ENCODE peak calls at places on chromosomes 1 and 21, in nine cellular contexts. One of them, this sample, is unnamed.

GRCh38 chr1:112026018-112026417 is 36.5 kb upstream of the KCND3 start:
- DNase-seq in ovary: no peak
- DNase-seq in K562: no peak
- DNase-seq in uterus: no peak
- DNase-seq in transverse colon: no peak
- DNase-seq in lower leg skin: no peak
- DNase-seq in GM12891: no peak
- DNase-seq in GM12892: no peak
- DNase-seq in sigmoid colon: no peak
- DNase-seq in this sample: no peak

GRCh38 chr21:46128983-46129571 is 26.3 kb downstream of the FTCD start:
- DNase-seq in ovary: peak; percentile 60
- DNase-seq in K562: no peak
- DNase-seq in uterus: no peak
- DNase-seq in transverse colon: no peak
- DNase-seq in lower leg skin: peak; percentile 84
- DNase-seq in GM12891: no peak
- DNase-seq in GM12892: no peak
- DNase-seq in sigmoid colon: peak; percentile 70
- DNase-seq in this sample: no peak

GRCh38 chr21:46604329-46604974 is 430 bp downstream of the S100B start:
- DNase-seq in ovary: no peak
- DNase-seq in K562: no peak
- DNase-seq in uterus: no peak
- DNase-seq in transverse colon: no peak
- DNase-seq in lower leg skin: no peak
- DNase-seq in GM12891: no peak
- DNase-seq in GM12892: no peak
- DNase-seq in sigmoid colon: no peak
- DNase-seq in this sample: no peak

GRCh38 chr1:156591432-156592157 is at the start of gene NAXE:
- DNase-seq in ovary: peak; percentile 82
- DNase-seq in K562: peak; percentile 93
- DNase-seq in uterus: peak; percentile 55
- DNase-seq in transverse colon: peak; percentile 82
- DNase-seq in lower leg skin: peak; percentile 94
- DNase-seq in GM12891: peak; percentile 76
- DNase-seq in GM12892: peak; percentile 84
- DNase-seq in sigmoid colon: peak; percentile 88
- DNase-seq in this sample: peak; percentile 91

GRCh38 chr1:43015269-43015668 is 56.6 kb upstream of the SLC2A1 start:
- DNase-seq in ovary: no peak
- DNase-seq in K562: no peak
- DNase-seq in uterus: no peak
- DNase-seq in transverse colon: no peak
- DNase-seq in lower leg skin: no peak
- DNase-seq in GM12891: no peak
- DNase-seq in GM12892: no peak
- DNase-seq in sigmoid colon: no peak
- DNase-seq in this sample: no peak

GRCh38 chr1:54695221-54695620 is 20.4 kb upstream of the TTC4 start:
- DNase-seq in ovary: no peak
- DNase-seq in K562: no peak
- DNase-seq in uterus: no peak
- DNase-seq in transverse colon: no peak
- DNase-seq in lower leg skin: no peak
- DNase-seq in GM12891: no peak
- DNase-seq in GM12892: no peak
- DNase-seq in sigmoid colon: no peak
- DNase-seq in this sample: no peak

GRCh38 chr1:159510223-159510530 is 25.6 kb downstream of the OR10J5 start:
- DNase-seq in ovary: no peak
- DNase-seq in K562: no peak
- DNase-seq in uterus: no peak
- DNase-seq in transverse colon: no peak
- DNase-seq in lower leg skin: no peak
- DNase-seq in GM12891: no peak
- DNase-seq in GM12892: no peak
- DNase-seq in sigmoid colon: no peak
- DNase-seq in this sample: no peak

GRCh38 chr1:116760996-116761665 is 6.9 kb downstream of the CD2 start:
- DNase-seq in ovary: no peak
- DNase-seq in K562: no peak
- DNase-seq in uterus: no peak
- DNase-seq in transverse colon: no peak
- DNase-seq in lower leg skin: no peak
- DNase-seq in GM12891: no peak
- DNase-seq in GM12892: no peak
- DNase-seq in sigmoid colon: no peak
- DNase-seq in this sample: no peak

GRCh38 chr21:40681164-40681859 is 165.6 kb downstream of the DSCAM start:
- DNase-seq in ovary: no peak
- DNase-seq in K562: no peak
- DNase-seq in uterus: no peak
- DNase-seq in transverse colon: no peak
- DNase-seq in lower leg skin: no peak
- DNase-seq in GM12891: no peak
- DNase-seq in GM12892: no peak
- DNase-seq in sigmoid colon: no peak
- DNase-seq in this sample: no peak

GRCh38 chr1:119091618-119092017 is 48.8 kb downstream of the WARS2 start:
- DNase-seq in ovary: no peak
- DNase-seq in K562: no peak
- DNase-seq in uterus: no peak
- DNase-seq in transverse colon: no peak
- DNase-seq in lower leg skin: no peak
- DNase-seq in GM12891: no peak
- DNase-seq in GM12892: no peak
- DNase-seq in sigmoid colon: no peak
- DNase-seq in this sample: no peak

GRCh38 chr1:91511386-91511785 is 10.7 kb downstream of the CDC7 start:
- DNase-seq in ovary: no peak
- DNase-seq in K562: peak; percentile 33
- DNase-seq in uterus: no peak
- DNase-seq in transverse colon: no peak
- DNase-seq in lower leg skin: no peak
- DNase-seq in GM12891: no peak
- DNase-seq in GM12892: no peak
- DNase-seq in sigmoid colon: no peak
- DNase-seq in this sample: no peak

GRCh38 chr1:68024635-68025338 is 25.6 kb downstream of the DIRAS3 start:
- DNase-seq in ovary: no peak
- DNase-seq in K562: no peak
- DNase-seq in uterus: no peak
- DNase-seq in transverse colon: no peak
- DNase-seq in lower leg skin: no peak
- DNase-seq in GM12891: no peak
- DNase-seq in GM12892: no peak
- DNase-seq in sigmoid colon: no peak
- DNase-seq in this sample: no peak

GRCh38 chr1:15027515-15027948 is 126.0 kb upstream of the TMEM51 start:
- DNase-seq in ovary: peak; percentile 84
- DNase-seq in K562: peak; percentile 81
- DNase-seq in uterus: peak; percentile 60
- DNase-seq in transverse colon: peak; percentile 78
- DNase-seq in lower leg skin: peak; percentile 96
- DNase-seq in GM12891: peak; percentile 50
- DNase-seq in GM12892: peak; percentile 48
- DNase-seq in sigmoid colon: peak; percentile 84
- DNase-seq in this sample: peak; percentile 57

DNA sequence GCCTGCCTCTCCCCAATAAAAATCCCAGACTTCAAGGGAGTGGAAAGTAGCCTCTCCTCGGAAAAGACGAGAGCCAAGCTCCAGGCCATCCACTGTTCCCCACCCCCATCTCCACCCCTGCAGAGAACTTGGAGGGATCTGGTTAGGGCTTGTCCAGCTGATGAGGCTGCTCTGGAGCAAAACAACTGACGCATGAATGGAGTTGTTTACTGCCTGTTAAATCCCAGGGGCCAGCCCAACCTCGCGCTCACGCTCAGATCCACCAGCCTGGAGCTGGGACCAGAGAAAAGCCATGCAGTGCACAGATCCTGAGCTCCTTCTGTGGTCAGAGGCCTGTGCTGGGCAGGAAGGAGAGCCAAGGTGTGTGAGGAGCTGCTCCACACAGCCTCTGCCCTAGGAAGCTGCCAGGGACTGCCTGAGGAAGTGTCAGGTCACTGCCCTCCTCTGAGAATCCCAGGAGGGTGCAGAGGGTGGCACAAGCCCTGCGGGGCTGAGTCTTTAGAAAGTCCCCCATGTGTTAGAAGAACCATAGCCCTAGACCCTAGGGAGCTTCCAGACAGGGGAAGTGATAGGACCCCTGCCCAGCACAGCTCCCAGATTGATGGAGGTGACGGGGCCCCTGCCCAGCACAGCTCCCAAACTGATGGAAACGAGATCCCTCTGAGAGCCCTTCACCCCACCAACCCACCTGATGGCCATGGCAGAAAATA is 109.0 kb upstream of the IPO9 start:
- DNase-seq in ovary: peak; percentile 81
- DNase-seq in K562: no peak
- DNase-seq in uterus: peak; percentile 91
- DNase-seq in transverse colon: peak; percentile 56
- DNase-seq in lower leg skin: peak; percentile 94
- DNase-seq in GM12891: no peak
- DNase-seq in GM12892: no peak
- DNase-seq in sigmoid colon: peak; percentile 96
- DNase-seq in this sample: no peak
- TF ChIP-seq POLR2A in ovary: peak; percentile 49
- TF ChIP-seq POLR2A in K562: no peak
- TF ChIP-seq POLR2A in uterus: peak; percentile 34
- TF ChIP-seq POLR2A in transverse colon: no peak
- TF ChIP-seq POLR2A in lower leg skin: no peak
- TF ChIP-seq POLR2A in GM12891: no peak
- TF ChIP-seq POLR2A in GM12892: no peak
- TF ChIP-seq POLR2A in sigmoid colon: no peak
- TF ChIP-seq POLR2A in this sample: no peak

GRCh38 chr1:151944110-151944858 is 35.0 kb upstream of the THEM4 start:
- DNase-seq in ovary: no peak
- DNase-seq in K562: peak; percentile 17
- DNase-seq in uterus: no peak
- DNase-seq in transverse colon: no peak
- DNase-seq in lower leg skin: no peak
- DNase-seq in GM12891: no peak
- DNase-seq in GM12892: no peak
- DNase-seq in sigmoid colon: no peak
- DNase-seq in this sample: no peak

GRCh38 chr1:151945725-151946365 is 36.5 kb upstream of the THEM4 start:
- DNase-seq in ovary: peak; percentile 76
- DNase-seq in K562: peak; percentile 78
- DNase-seq in uterus: peak; percentile 85
- DNase-seq in transverse colon: peak; percentile 89
- DNase-seq in lower leg skin: peak; percentile 98
- DNase-seq in GM12891: no peak
- DNase-seq in GM12892: no peak
- DNase-seq in sigmoid colon: peak; percentile 95
- DNase-seq in this sample: peak; percentile 67

GRCh38 chr1:151944859-151945575 is 35.7 kb upstream of the THEM4 start:
- DNase-seq in ovary: no peak
- DNase-seq in K562: no peak
- DNase-seq in uterus: no peak
- DNase-seq in transverse colon: no peak
- DNase-seq in lower leg skin: no peak
- DNase-seq in GM12891: no peak
- DNase-seq in GM12892: no peak
- DNase-seq in sigmoid colon: no peak
- DNase-seq in this sample: no peak

GRCh38 chr1:151943591-151943990 is 34.3 kb upstream of the THEM4 start:
- DNase-seq in ovary: no peak
- DNase-seq in K562: no peak
- DNase-seq in uterus: no peak
- DNase-seq in transverse colon: no peak
- DNase-seq in lower leg skin: no peak
- DNase-seq in GM12891: no peak
- DNase-seq in GM12892: no peak
- DNase-seq in sigmoid colon: no peak
- DNase-seq in this sample: no peak

DNA sequence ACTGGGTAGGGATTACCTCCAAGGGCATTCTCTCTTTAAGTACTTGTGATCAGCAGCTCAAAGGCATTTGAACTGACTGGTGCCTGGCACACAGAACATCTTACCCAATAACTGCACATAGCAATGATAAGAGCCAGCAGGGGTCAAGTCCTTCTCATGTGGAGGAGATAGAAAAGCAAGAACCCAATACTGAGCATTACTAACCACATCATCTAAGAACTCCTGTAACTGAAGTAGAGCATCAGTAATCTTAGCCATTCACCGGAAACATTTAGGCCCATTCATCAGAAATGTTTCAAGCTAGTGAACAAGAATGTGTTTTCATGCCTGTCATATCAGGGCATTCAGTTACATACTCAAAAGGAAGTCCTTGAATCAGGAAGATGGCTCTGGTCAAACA is 33.6 kb upstream of the THEM4 start:
- DNase-seq in ovary: no peak
- DNase-seq in K562: no peak
- DNase-seq in uterus: no peak
- DNase-seq in transverse colon: no peak
- DNase-seq in lower leg skin: no peak
- DNase-seq in GM12891: no peak
- DNase-seq in GM12892: no peak
- DNase-seq in sigmoid colon: no peak
- DNase-seq in this sample: no peak
- TF ChIP-seq POLR2A in ovary: no peak
- TF ChIP-seq POLR2A in K562: no peak
- TF ChIP-seq POLR2A in uterus: no peak
- TF ChIP-seq POLR2A in transverse colon: no peak
- TF ChIP-seq POLR2A in lower leg skin: no peak
- TF ChIP-seq POLR2A in GM12891: no peak
- TF ChIP-seq POLR2A in GM12892: no peak
- TF ChIP-seq POLR2A in sigmoid colon: no peak
- TF ChIP-seq POLR2A in this sample: no peak

DNA sequence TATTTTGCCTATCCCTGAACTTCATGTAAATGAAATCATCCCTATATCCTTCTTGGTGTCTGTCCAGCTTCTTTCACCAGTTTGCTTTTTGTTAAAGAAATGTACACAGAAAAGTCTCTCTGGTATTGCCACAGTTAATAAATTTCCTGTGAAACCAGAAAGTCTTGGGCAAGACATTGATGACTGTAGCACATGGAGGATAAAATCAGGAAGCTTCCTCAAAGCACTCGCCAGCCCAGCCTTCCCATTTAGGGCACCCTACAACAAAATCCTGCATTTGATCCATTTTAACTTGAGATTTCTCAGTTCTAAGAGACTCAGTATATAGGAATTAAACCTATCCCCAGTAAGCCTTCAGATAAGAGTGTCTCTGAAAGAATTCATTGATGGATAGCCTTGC is 153.3 kb downstream of the GRIK1 start:
- DNase-seq in ovary: no peak
- DNase-seq in K562: no peak
- DNase-seq in uterus: no peak
- DNase-seq in transverse colon: no peak
- DNase-seq in lower leg skin: no peak
- DNase-seq in GM12891: no peak
- DNase-seq in GM12892: no peak
- DNase-seq in sigmoid colon: no peak
- DNase-seq in this sample: no peak
- TF ChIP-seq POLR2A in ovary: no peak
- TF ChIP-seq POLR2A in K562: no peak
- TF ChIP-seq POLR2A in uterus: no peak
- TF ChIP-seq POLR2A in transverse colon: no peak
- TF ChIP-seq POLR2A in lower leg skin: no peak
- TF ChIP-seq POLR2A in GM12891: no peak
- TF ChIP-seq POLR2A in GM12892: no peak
- TF ChIP-seq POLR2A in sigmoid colon: no peak
- TF ChIP-seq POLR2A in this sample: no peak

GRCh38 chr1:217630711-217631591 is at the start of the genes GPATCH2 and SPATA17:
- DNase-seq in ovary: peak; percentile 82
- DNase-seq in K562: peak; percentile 22
- DNase-seq in uterus: peak; percentile 68
- DNase-seq in transverse colon: peak; percentile 81
- DNase-seq in lower leg skin: peak; percentile 94
- DNase-seq in GM12891: peak; percentile 48
- DNase-seq in GM12892: peak; percentile 55
- DNase-seq in sigmoid colon: peak; percentile 85
- DNase-seq in this sample: peak; percentile 61
- TF ChIP-seq POLR2A in ovary: peak; percentile 33
- TF ChIP-seq POLR2A in K562: no peak
- TF ChIP-seq POLR2A in uterus: no peak
- TF ChIP-seq POLR2A in transverse colon: peak; percentile 60
- TF ChIP-seq POLR2A in lower leg skin: no peak
- TF ChIP-seq POLR2A in GM12891: peak; percentile 71
- TF ChIP-seq POLR2A in GM12892: peak; percentile 82
- TF ChIP-seq POLR2A in sigmoid colon: peak; percentile 16
- TF ChIP-seq POLR2A in this sample: peak; percentile 71

This sample was measured in H54.